ENCODE peak calls at places on chromosome 16, in six cellular contexts. H is neural progenitor cell, J is fibroblast of lung, N is HCT116, U is mesenchymal stem cell, D is GM12878. O is an unnamed sample.

GRCh38 chr16:19432429-19432828 is 14.7 kb downstream of the TMC5 start:
- DNase-seq in D (no peak), U (no peak), H (no peak), J (no peak), N (peak; percentile 23), O (no peak)

GRCh38 chr16:89300976-89301360 is 83.5 kb downstream of the ZNF778 start:
- DNase-seq in J (no peak), N (no peak), U (no peak), D (no peak), H (no peak), O (peak; percentile 9)

GRCh38 chr16:59859606-59860402 is 1125.7 kb upstream of the GOT2 start:
- DNase-seq in D (no peak), H (no peak), U (no peak), N (no peak), J (peak; percentile 75), O (peak; percentile 3)

GRCh38 chr16:85211247-85211910 is 99.1 kb upstream of the CIBAR2 start:
- DNase-seq in N (no peak), J (peak; percentile 87), U (peak; percentile 63), D (no peak), H (no peak), O (peak; percentile 62)

GRCh38 chr16:61858996-61859395 is 177.2 kb downstream of the CDH8 start:
- DNase-seq in H (no peak), J (peak; percentile 53), D (no peak), N (no peak), U (peak; percentile 6), O (no peak)

GRCh38 chr16:10385725-10386516 is at the start of gene ATF7IP2:
- DNase-seq in D (peak; percentile 80), H (peak; percentile 94), J (peak; percentile 95), N (peak; percentile 87), U (peak; percentile 92), O (peak; percentile 94)

GRCh38 chr16:4393243-4393606 is 21.6 kb downstream of the VASN start:
- DNase-seq in D (no peak), N (no peak), J (peak; percentile 54), U (no peak), H (no peak), O (no peak)

GRCh38 chr16:70481929-70482536 is 27.6 kb downstream of the FCSK start:
- DNase-seq in J (peak; percentile 63), H (no peak), U (peak; percentile 2), N (no peak), D (no peak), O (peak; percentile 66)

GRCh38 chr16:84611041-84611440 is 6.8 kb downstream of the COTL1 start:
- DNase-seq in U (peak; percentile 48), J (peak; percentile 52), H (no peak), N (no peak), D (no peak), O (peak; percentile 66)

GRCh38 chr16:78198299-78198698 is 98.8 kb downstream of the WWOX start:
- DNase-seq in J (no peak), N (no peak), D (no peak), U (no peak), H (no peak), O (no peak)

GRCh38 chr16:11583889-11584565 is 2.7 kb downstream of the LITAF start:
- DNase-seq in N (no peak), J (no peak), U (peak; percentile 38), H (no peak), D (no peak), O (no peak)
- H3K4me3 ChIP-seq in N (no peak overlapping the region), J (peak overlapping the region; percentile 87), U (no peak overlapping the region), H (no peak overlapping the region), D (peak overlapping the region; percentile 97), O (no peak overlapping the region)

GRCh38 chr16:48064971-48065370 is 90.8 kb downstream of the ABCC12 start:
- DNase-seq in U (peak; percentile 19), N (no peak), J (no peak), D (no peak), H (no peak), O (no peak)
- H3K9ac ChIP-seq in U (no peak overlapping the region), N (no peak overlapping the region), J (no peak overlapping the region), D (no peak overlapping the region), H (no peak overlapping the region), O (no peak overlapping the region)

DNA sequence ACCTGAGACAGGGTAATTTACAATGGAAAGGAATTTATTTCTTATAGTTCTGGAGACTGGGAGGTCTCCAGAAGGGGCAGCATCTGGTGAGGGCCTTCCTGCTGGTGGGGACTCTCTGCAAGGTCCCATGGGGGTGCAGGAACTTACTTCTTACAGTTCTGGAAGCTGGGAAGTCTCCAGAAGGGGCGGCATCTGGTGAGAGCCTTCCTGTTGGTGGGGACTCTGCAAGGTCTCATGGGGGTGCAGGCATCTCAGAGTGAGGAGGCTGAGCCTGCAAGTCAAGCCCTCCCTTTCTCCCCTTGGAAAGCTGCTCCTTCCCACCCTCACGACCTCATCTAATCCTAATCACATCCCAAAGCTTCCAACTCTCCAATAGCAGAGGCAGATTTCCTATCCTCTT is 157.4 kb downstream of the FOXL1 start:
- DNase-seq in D (no peak), N (no peak), H (no peak), U (no peak), J (no peak), O (no peak)
- H3K27me3 ChIP-seq in D (peaks cover 4% of the 10 kb centered on the region), N (peaks cover 23% of the 10 kb centered on the region), H (peaks cover 28% of the 10 kb centered on the region), U (peaks cover 66% of the 10 kb centered on the region), J (peaks cover 2% of the 10 kb centered on the region), O (peaks cover 58% of the 10 kb centered on the region)

DNA sequence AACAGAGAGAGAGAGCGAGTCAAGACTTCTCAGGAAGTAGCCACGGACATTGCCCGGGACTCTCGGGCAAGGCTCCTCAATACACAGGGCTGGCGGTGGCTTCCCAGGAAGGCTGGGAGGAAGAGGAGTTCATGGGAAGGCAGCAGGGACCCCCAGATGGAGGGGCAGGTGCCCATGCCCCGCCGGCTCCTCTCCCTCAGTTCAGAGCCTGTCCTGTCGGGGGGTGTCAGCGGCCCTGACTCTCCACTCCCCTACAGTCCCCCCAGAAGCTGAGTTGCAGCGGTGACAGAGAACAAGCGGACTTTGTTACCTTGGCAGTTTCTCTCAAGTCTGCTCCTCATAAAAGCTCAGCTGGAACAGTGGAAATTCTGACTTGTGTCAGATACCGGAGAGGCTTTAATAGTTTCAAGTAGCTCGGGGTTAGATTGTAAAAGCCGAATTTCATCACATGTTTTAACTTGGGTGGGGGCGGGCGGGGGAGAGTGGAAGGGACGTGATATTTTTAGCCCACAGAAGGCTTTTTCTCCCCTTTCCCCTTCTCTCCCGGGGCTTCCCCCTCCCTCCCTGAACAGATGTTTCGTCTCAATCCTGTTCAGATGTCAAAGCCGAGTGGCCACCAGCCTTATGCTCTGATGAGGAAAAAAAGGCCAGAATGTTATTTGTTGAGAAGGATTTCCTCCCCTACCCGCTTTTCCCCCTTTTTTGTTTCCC is 65.2 kb downstream of the NKD1 start:
- DNase-seq in U (peak; percentile 26), N (no peak), D (no peak), H (no peak), J (no peak), O (peak; percentile 56)
- H3K4me3 ChIP-seq in U (no peak overlapping the region), N (no peak overlapping the region), D (no peak overlapping the region), H (no peak overlapping the region), J (no peak overlapping the region), O (peak overlapping the region; percentile 36)

GRCh38 chr16:57795431-57795878 is 6.8 kb downstream of the KIFC3 start:
- DNase-seq in N (peak; percentile 53), D (no peak), H (peak; percentile 78), J (peak; percentile 49), U (peak; percentile 54), O (peak; percentile 14)
- H3K9ac ChIP-seq in N (no peak overlapping the region), D (no peak overlapping the region), H (no peak overlapping the region), J (no peak overlapping the region), U (no peak overlapping the region), O (no peak overlapping the region)

GRCh38 chr16:53357208-53357586 is 77.1 kb upstream of the RBL2 start:
- DNase-seq in D (no peak), J (no peak), U (no peak), H (no peak), N (no peak), O (no peak)

GRCh38 chr16:53358884-53359283 is 75.4 kb upstream of the RBL2 start:
- DNase-seq in N (no peak), U (no peak), H (no peak), D (no peak), J (no peak), O (no peak)

GRCh38 chr16:53357955-53358354 is 76.3 kb upstream of the RBL2 start:
- DNase-seq in D (no peak), N (no peak), J (no peak), H (no peak), U (no peak), O (no peak)

GRCh38 chr16:53355064-53355463 is 79.2 kb upstream of the RBL2 start:
- DNase-seq in U (no peak), J (no peak), H (no peak), D (no peak), N (no peak), O (no peak)

GRCh38 chr16:53356478-53357207 is 77.6 kb upstream of the RBL2 start:
- DNase-seq in H (peak; percentile 42), J (no peak), N (no peak), D (no peak), U (no peak), O (no peak)
- H3K27me3 ChIP-seq in H (no peaks in the 10 kb centered on the region), J (no peaks in the 10 kb centered on the region), N (no peaks in the 10 kb centered on the region), D (no peaks in the 10 kb centered on the region), U (peaks cover 19% of the 10 kb centered on the region), O (peaks cover 25% of the 10 kb centered on the region)

GRCh38 chr16:634996-635395 is 1.1 kb downstream of the METTL26 start:
- DNase-seq in D (no peak), N (no peak), J (no peak), U (no peak), H (no peak), O (no peak)
- H3K4me3 ChIP-seq in D (peak overlapping the region; percentile 88), N (peak overlapping the region; percentile 61), J (peak overlapping the region; percentile 82), U (peak overlapping the region; percentile 81), H (peak overlapping the region; percentile 79), O (peak overlapping the region; percentile 87)

GRCh38 chr16:73058616-73059409 is 10.9 kb upstream of the ZFHX3 start:
- DNase-seq in N (peak; percentile 38), D (no peak), U (peak; percentile 60), H (peak; percentile 88), J (peak; percentile 66), O (peak; percentile 77)
- H3K9ac ChIP-seq in N (peak overlapping the region; percentile 62), D (peak overlapping the region; percentile 34), U (peak overlapping the region; percentile 91), H (no peak overlapping the region), J (peak overlapping the region; percentile 92), O (peak overlapping the region; percentile 81)

GRCh38 chr16:23858496-23859062 is 22.8 kb downstream of the PRKCB start:
- DNase-seq in U (no peak), H (no peak), J (no peak), D (no peak), N (no peak), O (no peak)

GRCh38 chr16:23855010-23855409 is 19.2 kb downstream of the PRKCB start:
- DNase-seq in J (no peak), N (no peak), H (no peak), U (no peak), D (no peak), O (no peak)

GRCh38 chr16:23856345-23856744 is 20.6 kb downstream of the PRKCB start:
- DNase-seq in D (no peak), J (no peak), H (no peak), U (no peak), N (no peak), O (no peak)

GRCh38 chr16:23857901-23858300 is 22.1 kb downstream of the PRKCB start:
- DNase-seq in J (no peak), U (no peak), H (no peak), N (no peak), D (no peak), O (no peak)

GRCh38 chr16:23857256-23857891 is 21.6 kb downstream of the PRKCB start:
- DNase-seq in H (peak; percentile 18), D (no peak), J (no peak), U (no peak), N (no peak), O (no peak)
- H3K27me3 ChIP-seq in H (peaks cover 33% of the 10 kb centered on the region), D (no peaks in the 10 kb centered on the region), J (no peaks in the 10 kb centered on the region), U (peaks cover 11% of the 10 kb centered on the region), N (peaks cover 74% of the 10 kb centered on the region), O (peaks cover 26% of the 10 kb centered on the region)

O was measured in adipocyte.